ENCODE peak calls at places on chromosomes 4 and X, in nine cellular contexts. S is bronchial epithelial cell, L is PC-3, J is lung, C is pancreas, Q is MM.1S, A is fibroblast of lung, G is Panc1, F is tibial nerve. M is an unnamed sample. For H3K36me3, the result is how much of the 10 kb centered on the place peaks cover.

GRCh38 chr4:188178276-188178675 is 39.0 kb downstream of the TRIML1 start:
- DNase-seq in S (peak), L (peak), J (no peak), C (no peak), Q (no peak), A (peak), G (no peak), F (no peak), M (no peak)

GRCh38 chr4:56959064-56959463 is 18.3 kb downstream of the NOA1 start:
- DNase-seq in S (no peak), L (peak), J (no peak), C (no peak), Q (no peak), A (peak), G (no peak), F (no peak), M (no peak)

GRCh38 chr4:3323071-3323481 is 30.3 kb downstream of the RGS12 start:
- DNase-seq in S (no peak), L (no peak), J (no peak), C (peak), Q (no peak), A (no peak), G (no peak), F (no peak), M (no peak)

GRCh38 chr4:145066063-145066501 is 31.9 kb downstream of the ANAPC10 start:
- DNase-seq in S (no peak), L (no peak), J (no peak), C (no peak), Q (no peak), A (no peak), G (no peak), F (no peak), M (no peak)

GRCh38 chrX:132490086-132490419 is 1.2 kb upstream of the MBNL3 start:
- DNase-seq in S (no peak), L (peak), J (no peak), C (no peak), Q (peak), A (no peak), G (no peak), F (no peak), M (no peak)

GRCh38 chrX:120768681-120769080 is 107.0 kb downstream of the CT47B1 start:
- DNase-seq in S (peak), L (peak), J (no peak), C (no peak), Q (no peak), A (peak), G (no peak), F (no peak), M (no peak)

GRCh38 chr4:30755306-30755705 is 35.1 kb downstream of the PCDH7 start:
- DNase-seq in S (no peak), L (no peak), J (no peak), C (no peak), Q (no peak), A (no peak), G (no peak), F (no peak), M (no peak)

GRCh38 chr4:152206185-152206584 is 329.7 kb downstream of the FBXW7 start:
- DNase-seq in S (no peak), L (no peak), J (peak), C (no peak), Q (no peak), A (no peak), G (no peak), F (no peak), M (no peak)

GRCh38 chrX:24782011-24782410 is 88.3 kb downstream of the POLA1 start:
- DNase-seq in S (no peak), L (no peak), J (no peak), C (no peak), Q (no peak), A (no peak), G (no peak), F (no peak), M (no peak)

GRCh38 chrX:38654302-38654701 is 93.0 kb downstream of the TSPAN7 start:
- DNase-seq in S (peak), L (peak), J (no peak), C (no peak), Q (peak), A (peak), G (no peak), F (no peak), M (no peak)

GRCh38 chr4:42965326-42965725 is 72.8 kb downstream of the GRXCR1 start:
- DNase-seq in S (peak), L (peak), J (no peak), C (no peak), Q (peak), A (no peak), G (no peak), F (no peak), M (no peak)

GRCh38 chrX:76148753-76149152 is 24.1 kb upstream of the PBDC1 start:
- DNase-seq in S (peak), L (peak), J (no peak), C (no peak), Q (peak), A (peak), G (no peak), F (no peak), M (no peak)

GRCh38 chr4:99651370-99651769 is 6.3 kb downstream of the C4orf54 start:
- DNase-seq in S (no peak), L (no peak), J (no peak), C (no peak), Q (no peak), A (no peak), G (no peak), F (no peak), M (no peak)

GRCh38 chr4:184347251-184348239 is 126.8 kb downstream of the IRF2 start:
- DNase-seq in S (peak), L (peak), J (peak), C (no peak), Q (peak), A (peak), G (no peak), F (no peak), M (peak)

GRCh38 chr4:115851918-115852766 is 738.7 kb upstream of the NDST4 start:
- DNase-seq in S (peak), L (peak), J (peak), C (peak), Q (peak), A (no peak), G (peak), F (no peak), M (no peak)

GRCh38 chrX:85326234-85327059 is 53.0 kb downstream of the POF1B start:
- DNase-seq in S (no peak), L (no peak), J (no peak), C (peak), Q (no peak), A (no peak), G (no peak), F (no peak), M (peak)

GRCh38 chr4:134687646-134688628 is 486.3 kb upstream of the PABPC4L start:
- DNase-seq in S (no peak), L (no peak), J (no peak), C (no peak), Q (no peak), A (no peak), G (no peak), F (no peak), M (no peak)

GRCh38 chrX:11264925-11265324 is 28.3 kb upstream of the AMELX start:
- DNase-seq in S (no peak), L (no peak), J (no peak), C (no peak), Q (no peak), A (no peak), G (no peak), F (no peak), M (no peak)

GRCh38 chr4:4328840-4329239 is 38.8 kb downstream of the ZBTB49 start:
- DNase-seq in S (no peak), L (no peak), J (no peak), C (no peak), Q (no peak), A (no peak), G (no peak), F (no peak), M (no peak)

GRCh38 chr4:169410839-169411770 is 140.3 kb upstream of the SH3RF1 start:
- DNase-seq in S (peak), L (peak), J (no peak), C (no peak), Q (peak), A (peak), G (no peak), F (no peak), M (peak)

GRCh38 chr4:24373662-24374061 is 210.7 kb downstream of the DHX15 start:
- DNase-seq in S (no peak), L (no peak), J (no peak), C (no peak), Q (no peak), A (no peak), G (no peak), F (no peak), M (no peak)

GRCh38 chrX:18983711-18984380 is at the start of gene PHKA2:
- DNase-seq in S (no peak), L (peak), J (peak), C (peak), Q (peak), A (peak), G (no peak), F (peak), M (peak)

GRCh38 chrX:28787206-28787605 is 200.0 kb downstream of the IL1RAPL1 start:
- DNase-seq in S (peak), L (peak), J (no peak), C (no peak), Q (no peak), A (peak), G (peak), F (no peak), M (no peak)

GRCh38 chrX:151711154-151711553 is 4.7 kb upstream of the FATE1 start:
- DNase-seq in S (no peak), L (no peak), J (no peak), C (no peak), Q (no peak), A (no peak), G (no peak), F (no peak), M (no peak)

GRCh38 chrX:124771292-124771691 is 424.9 kb downstream of the SH2D1A start:
- DNase-seq in S (no peak), L (no peak), J (no peak), C (no peak), Q (no peak), A (no peak), G (no peak), F (no peak), M (no peak)

GRCh38 chrX:135420831-135421230 is 913 bp upstream of the SMIM10L2A start:
- DNase-seq in S (no peak), L (no peak), J (no peak), C (no peak), Q (no peak), A (no peak), G (no peak), F (no peak), M (no peak)

DNA sequence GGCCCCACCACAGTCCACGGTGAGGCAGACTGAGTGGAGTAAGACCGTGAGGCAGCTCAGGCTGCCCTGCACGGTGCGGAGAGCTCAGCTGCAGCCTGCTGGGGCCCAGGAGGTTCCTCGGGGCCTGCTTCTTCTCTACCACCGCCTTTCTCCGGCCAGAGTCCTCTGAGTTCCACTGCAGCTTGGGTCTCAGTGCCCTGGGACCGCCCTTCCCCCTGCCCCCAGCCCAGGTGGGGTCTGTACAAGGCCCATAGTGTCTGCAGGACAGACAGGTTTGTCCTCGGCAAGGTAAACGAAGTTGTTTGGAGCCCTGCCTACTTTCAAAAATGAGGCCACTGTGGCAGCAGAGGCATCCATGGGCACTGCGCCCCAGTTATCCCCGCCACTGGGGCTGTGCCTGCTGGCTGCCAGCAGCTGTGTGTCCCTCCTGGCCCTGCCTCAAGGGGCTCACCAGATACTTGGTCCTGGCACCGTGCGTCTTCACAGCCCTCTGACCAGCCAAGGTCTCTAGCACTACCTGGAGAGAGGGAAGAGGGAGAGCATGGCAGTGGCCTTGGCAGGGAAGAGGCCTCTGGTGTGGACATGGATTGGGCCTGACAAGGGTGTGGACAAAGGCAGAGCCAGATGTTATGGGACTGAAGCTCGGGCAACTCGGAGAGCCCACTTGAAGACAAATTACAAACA is 4.0 kb downstream of the IRAK1 start:
- DNase-seq in S (no peak), L (no peak), J (no peak), C (no peak), Q (no peak), A (no peak), G (no peak), F (no peak), M (no peak)
- H3K36me3 ChIP-seq in S (under half), L (under half), J (under half), C (under half), Q (under half), A (under half), G (under half), F (under half), M (under half)

GRCh38 chrX:16745659-16746058 is 26.2 kb downstream of the SYAP1 start:
- DNase-seq in S (no peak), L (no peak), J (no peak), C (no peak), Q (no peak), A (no peak), G (no peak), F (no peak), M (no peak)
- H3K36me3 ChIP-seq in S (under half), L (under half), J (under half), C (half or more), Q (under half), A (under half), G (under half), F (under half), M (half or more)

GRCh38 chr4:1325681-1326635 is 21.1 kb upstream of the UVSSA start:
- DNase-seq in S (no peak), L (no peak), J (no peak), C (no peak), Q (no peak), A (no peak), G (no peak), F (no peak), M (no peak)

GRCh38 chr4:1325176-1325480 is 21.9 kb upstream of the UVSSA start:
- DNase-seq in S (no peak), L (no peak), J (no peak), C (no peak), Q (no peak), A (no peak), G (no peak), F (no peak), M (no peak)

GRCh38 chr4:1328267-1329155 is 18.5 kb upstream of the UVSSA start:
- DNase-seq in S (no peak), L (no peak), J (no peak), C (no peak), Q (no peak), A (no peak), G (no peak), F (no peak), M (no peak)

GRCh38 chr4:1327526-1328266 is 19.3 kb upstream of the UVSSA start:
- DNase-seq in S (no peak), L (no peak), J (no peak), C (no peak), Q (no peak), A (no peak), G (no peak), F (no peak), M (peak)

DNA sequence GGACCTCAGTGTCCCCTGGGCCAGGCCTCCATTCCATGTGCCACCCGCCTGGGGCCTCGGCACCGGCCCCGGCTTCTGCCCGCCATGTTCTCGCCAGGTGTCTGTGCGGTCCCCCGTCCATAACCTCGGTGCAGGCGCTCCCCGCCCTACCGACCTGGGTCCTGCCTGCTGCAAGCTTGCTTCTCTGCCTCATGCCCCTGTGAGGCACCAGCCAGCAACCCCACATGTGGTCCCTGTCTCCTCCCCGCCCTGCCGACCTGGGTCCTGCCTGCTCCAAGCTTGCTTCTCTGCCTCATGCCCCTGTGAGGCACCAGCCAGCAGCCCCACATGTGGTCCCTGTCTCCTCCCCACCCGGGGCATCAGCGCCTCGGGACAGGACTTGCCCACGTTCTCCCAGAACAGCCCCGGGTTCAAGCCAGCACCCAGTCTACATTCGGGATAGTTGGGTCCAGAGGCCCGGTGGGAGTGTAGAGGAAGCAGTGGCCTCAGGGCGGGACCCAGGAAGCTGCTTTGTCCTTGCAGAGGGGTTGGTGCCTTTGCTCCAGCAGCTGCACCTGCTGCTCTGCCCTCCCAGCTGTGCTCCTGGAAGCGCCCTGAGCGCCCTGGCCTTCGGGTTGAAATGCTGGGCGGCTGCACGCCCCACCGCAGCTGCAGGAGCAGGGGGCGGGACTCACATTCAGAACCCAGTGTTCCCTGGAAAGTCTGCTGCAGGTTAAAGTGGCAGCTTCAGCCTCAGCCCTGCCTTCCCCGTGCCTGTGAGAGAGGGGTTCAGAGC is 20.1 kb upstream of the UVSSA start:
- DNase-seq in S (no peak), L (no peak), J (no peak), C (no peak), Q (no peak), A (no peak), G (no peak), F (no peak), M (no peak)
- H3K36me3 ChIP-seq in S (under half), L (under half), J (under half), C (under half), Q (under half), A (under half), G (under half), F (under half), M (under half)

DNA sequence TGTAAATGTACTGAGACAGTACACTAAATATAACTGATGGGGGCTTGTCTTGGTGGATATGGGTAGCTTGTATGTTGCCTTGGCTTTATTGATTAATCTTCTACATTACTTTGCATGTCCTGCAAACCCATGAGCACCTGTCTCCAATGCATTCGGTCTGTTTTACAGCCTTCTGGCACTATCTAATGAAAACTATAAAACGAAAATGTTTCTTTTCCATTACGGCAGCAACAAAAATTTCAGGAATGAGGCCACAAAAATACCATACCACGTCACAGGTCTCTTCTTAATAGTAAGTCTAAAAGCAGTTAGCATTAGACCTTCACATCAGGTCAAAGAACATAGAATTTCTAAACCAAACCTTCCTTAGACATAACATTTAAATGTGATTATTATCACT is 49.8 kb downstream of the EDNRA start:
- DNase-seq in S (no peak), L (no peak), J (no peak), C (no peak), Q (no peak), A (no peak), G (no peak), F (no peak), M (no peak)
- H3K36me3 ChIP-seq in S (under half), L (under half), J (under half), C (under half), Q (under half), A (under half), G (under half), F (under half), M (under half)

GRCh38 chr4:37629713-37630112 is 56.5 kb downstream of the RELL1 start:
- DNase-seq in S (no peak), L (no peak), J (no peak), C (no peak), Q (no peak), A (no peak), G (no peak), F (no peak), M (no peak)
- H3K36me3 ChIP-seq in S (under half), L (under half), J (under half), C (under half), Q (under half), A (under half), G (under half), F (under half), M (under half)

DNA sequence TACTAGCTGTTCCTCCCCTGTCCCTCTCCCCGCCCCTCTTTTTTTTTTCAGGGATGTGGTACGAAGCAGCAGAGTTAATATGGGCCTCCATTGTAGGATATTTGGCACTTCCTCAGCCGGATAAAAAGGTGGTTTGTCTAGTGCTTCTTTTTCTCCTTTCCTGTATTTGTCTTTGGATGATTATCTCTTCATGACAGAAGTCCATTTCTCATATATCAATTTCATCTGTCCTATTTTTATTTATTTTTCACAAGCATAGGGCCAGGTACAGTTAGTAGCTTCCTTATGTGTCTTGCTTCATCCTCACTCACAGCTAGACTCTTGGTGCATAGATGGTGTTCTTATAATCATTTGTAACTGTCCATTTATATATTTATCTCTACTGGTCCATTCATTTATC is 89.6 kb downstream of the NEUROG2 start:
- DNase-seq in S (no peak), L (no peak), J (no peak), C (no peak), Q (no peak), A (no peak), G (no peak), F (no peak), M (no peak)
- H3K36me3 ChIP-seq in S (under half), L (under half), J (under half), C (under half), Q (under half), A (under half), G (under half), F (under half), M (under half)

GRCh38 chrX:97402903-97403302 is 519.2 kb downstream of the RPA4 start:
- DNase-seq in S (no peak), L (no peak), J (no peak), C (no peak), Q (peak), A (no peak), G (no peak), F (no peak), M (no peak)
- H3K36me3 ChIP-seq in S (under half), L (under half), J (under half), C (under half), Q (under half), A (under half), G (under half), F (under half), M (under half)

GRCh38 chr4:82851902-82852750 is 38.8 kb downstream of the SEC31A start:
- DNase-seq in S (peak), L (peak), J (no peak), C (no peak), Q (peak), A (peak), G (no peak), F (no peak), M (no peak)
- H3K36me3 ChIP-seq in S (under half), L (under half), J (under half), C (half or more), Q (under half), A (under half), G (under half), F (under half), M (half or more)

DNA sequence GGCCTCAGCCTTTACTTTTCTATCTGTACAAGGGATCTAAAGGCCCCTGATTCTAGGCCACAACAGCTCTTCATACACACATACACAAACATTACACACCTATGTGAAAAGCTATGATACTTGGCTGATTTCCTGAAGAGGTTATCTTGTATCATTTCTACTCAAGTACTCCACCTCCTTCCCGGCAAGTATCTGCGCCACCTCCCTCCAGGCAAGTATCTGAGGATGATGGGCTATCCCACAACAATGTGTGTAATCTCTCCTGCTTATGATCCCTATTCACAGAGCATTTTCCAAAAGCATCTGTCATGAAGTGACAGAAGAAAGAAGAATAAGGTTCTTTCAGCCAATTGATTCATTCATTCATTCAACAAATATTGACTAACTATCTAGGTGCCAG is 36.8 kb downstream of the AFAP1 start:
- DNase-seq in S (no peak), L (no peak), J (no peak), C (no peak), Q (no peak), A (no peak), G (no peak), F (no peak), M (no peak)
- H3K36me3 ChIP-seq in S (under half), L (under half), J (under half), C (under half), Q (under half), A (under half), G (under half), F (under half), M (under half)